ENCODE peak calls at places on chromosomes 2 and 18, in eight cellular contexts. I is amygdala; Q is activated CD8-positive, alpha-beta memory T cell treated with anti-CD3 and anti-CD28 coated beads, Interleukin-2, amount 50 U/mL, for 48 hours; H is GOT3; S is HFF-Myc; N is effector memory CD4-positive, alpha-beta T cell; M is fibroblast of pulmonary artery; K is Panc1. C is an unnamed sample.

GRCh38 chr2:233699424-233700027 is 6.8 kb downstream of the UGT1A6 start:
- DNase-seq in I (no peak), Q (no peak), H (no peak), S (no peak), N (no peak), M (peak; percentile 79), K (no peak), C (no peak)

GRCh38 chr2:147273106-147273505 is 571.7 kb upstream of the ACVR2A start:
- DNase-seq in I (no peak), Q (no peak), H (no peak), S (no peak), N (no peak), M (no peak), K (no peak), C (no peak)

GRCh38 chr2:8120979-8121825 is 560.7 kb upstream of the ID2 start:
- DNase-seq in I (no peak), Q (no peak), H (no peak), S (no peak), N (no peak), M (peak; percentile 52), K (no peak), C (peak; percentile 36)

GRCh38 chr18:33696332-33697162 is 118.5 kb downstream of the ASXL3 start:
- DNase-seq in I (no peak), Q (no peak), H (no peak), S (no peak), N (no peak), M (no peak), K (no peak), C (no peak)

GRCh38 chr18:8051388-8051787 is 484.3 kb downstream of the PTPRM start:
- DNase-seq in I (no peak), Q (no peak), H (no peak), S (no peak), N (no peak), M (peak; percentile 78), K (no peak), C (no peak)

GRCh38 chr2:189549440-189549832 is 31.1 kb downstream of the SLC40A1 start:
- DNase-seq in I (no peak), Q (no peak), H (no peak), S (no peak), N (no peak), M (peak; percentile 54), K (no peak), C (peak; percentile 32)

GRCh38 chr2:121038831-121039230 is 246.2 kb downstream of the TFCP2L1 start:
- DNase-seq in I (no peak), Q (no peak), H (no peak), S (no peak), N (no peak), M (no peak), K (no peak), C (peak; percentile 42)

GRCh38 chr2:128714861-128715312 is 396.2 kb upstream of the HS6ST1 start:
- DNase-seq in I (no peak), Q (no peak), H (no peak), S (no peak), N (no peak), M (no peak), K (no peak), C (no peak)

GRCh38 chr2:29269095-29270090 is 154.2 kb downstream of the CLIP4 start:
- DNase-seq in I (no peak), Q (no peak), H (no peak), S (no peak), N (no peak), M (no peak), K (no peak), C (no peak)

GRCh38 chr2:222862068-222862914 is 1.5 kb downstream of the ACSL3 start:
- DNase-seq in I (no peak), Q (no peak), H (no peak), S (no peak), N (no peak), M (peak; percentile 61), K (no peak), C (peak; percentile 66)

GRCh38 chr2:161208527-161209139 is 48.4 kb downstream of the TANK start:
- DNase-seq in I (no peak), Q (no peak), H (no peak), S (peak; percentile 66), N (no peak), M (peak; percentile 73), K (no peak), C (peak; percentile 90)

GRCh38 chr2:177434475-177434874 is 41.9 kb downstream of the AGPS start:
- DNase-seq in I (no peak), Q (no peak), H (no peak), S (no peak), N (no peak), M (no peak), K (no peak), C (no peak)

GRCh38 chr2:216404010-216404618 is 8.2 kb upstream of the SMARCAL1 start:
- DNase-seq in I (no peak), Q (peak; percentile 61), H (peak; percentile 4), S (no peak), N (peak; percentile 13), M (peak; percentile 58), K (peak; percentile 36), C (peak; percentile 54)

GRCh38 chr2:63719052-63719451 is 122.6 kb upstream of the UGP2 start:
- DNase-seq in I (no peak), Q (no peak), H (no peak), S (no peak), N (no peak), M (no peak), K (no peak), C (no peak)

C was measured in GM23248.